ENCODE peak calls at places on chromosomes 5 and 9, in eight cellular contexts. Q is adrenal gland; O is fibroblast of lung; V is stomach; T is AG04450; M is brain microvascular endothelial cell; G is CD4-positive, alpha-beta memory T cell; D is sigmoid colon. E is an unnamed sample. For H3K27me3, the result is how much of the 10 kb centered on the place peaks cover.

GRCh38 chr5:62000646-62001045 is 305.4 kb upstream of the KIF2A start:
- DNase-seq in G (no peak), T (no peak), V (no peak), O (no peak), M (no peak), D (no peak), Q (no peak), E (no peak)

GRCh38 chr5:95018511-95018910 is 266.4 kb downstream of the MCTP1 start:
- DNase-seq in M (no peak), T (no peak), D (no peak), O (no peak), V (no peak), G (no peak), Q (no peak), E (no peak)

GRCh38 chr5:395156-395920 is 47.6 kb upstream of the EXOC3 start:
- DNase-seq in T (peak), M (peak), V (peak), Q (no peak), D (peak), O (peak), G (no peak), E (peak)

GRCh38 chr5:87735918-87736317 is 323.2 kb upstream of the CCNH start:
- DNase-seq in M (no peak), G (no peak), O (no peak), D (no peak), T (no peak), Q (no peak), V (no peak), E (no peak)

GRCh38 chr9:107158321-107158720 is 124.8 kb upstream of the RAD23B start:
- DNase-seq in V (no peak), M (peak), D (no peak), Q (no peak), O (peak), T (no peak), G (no peak), E (peak)

GRCh38 chr5:177390363-177391300 is 6.4 kb downstream of the SLC34A1 start:
- DNase-seq in O (peak), T (no peak), D (peak), M (peak), V (peak), G (peak), Q (peak), E (peak)

GRCh38 chr9:82570226-82570625 is 492.7 kb downstream of the RASEF start:
- DNase-seq in V (no peak), Q (no peak), O (no peak), D (no peak), M (no peak), G (no peak), T (no peak), E (no peak)

GRCh38 chr9:129276486-129277260 is 98.6 kb upstream of the IER5L start:
- DNase-seq in D (peak), G (no peak), V (no peak), M (no peak), Q (no peak), O (no peak), T (no peak), E (no peak)

GRCh38 chr5:151047814-151048425 is 27.5 kb downstream of the GPX3 start:
- DNase-seq in D (no peak), M (no peak), T (no peak), O (no peak), Q (no peak), V (no peak), G (no peak), E (no peak)

GRCh38 chr5:123785160-123786001 is 273.4 kb downstream of the CSNK1G3 start:
- DNase-seq in O (peak), T (peak), Q (no peak), M (peak), D (no peak), G (no peak), V (no peak), E (peak)

GRCh38 chr5:171336486-171337206 is 27.6 kb downstream of the TLX3 start:
- DNase-seq in M (peak), T (peak), O (peak), Q (no peak), V (peak), G (no peak), D (no peak), E (peak)

GRCh38 chr5:96567188-96567587 is 95.0 kb upstream of the CAST start:
- DNase-seq in V (no peak), G (no peak), O (peak), D (no peak), M (peak), Q (no peak), T (no peak), E (no peak)

GRCh38 chr5:36854402-36855140 is 22.0 kb upstream of the NIPBL start:
- DNase-seq in T (no peak), D (no peak), G (no peak), Q (no peak), O (no peak), M (no peak), V (no peak), E (no peak)

GRCh38 chr9:89036383-89036782 is 45.1 kb downstream of the S1PR3 start:
- DNase-seq in D (no peak), G (no peak), V (peak), Q (no peak), M (peak), T (no peak), O (no peak), E (no peak)

GRCh38 chr5:74361406-74362358 is 278.8 kb downstream of the ENC1 start:
- DNase-seq in M (no peak), G (no peak), V (no peak), O (peak), T (no peak), Q (no peak), D (no peak), E (peak)

GRCh38 chr9:132575005-132575609 is 7.3 kb upstream of the BARHL1 start:
- DNase-seq in Q (peak), G (peak), M (peak), V (peak), O (peak), T (peak), D (peak), E (peak)

GRCh38 chr5:109996246-109996645 is 306.5 kb downstream of the MAN2A1 start:
- DNase-seq in Q (no peak), G (no peak), O (peak), M (no peak), T (no peak), V (no peak), D (no peak), E (no peak)

GRCh38 chr9:122134822-122135528 is 24.6 kb downstream of the NDUFA8 start:
- DNase-seq in V (no peak), D (peak), O (no peak), G (no peak), Q (no peak), T (no peak), M (peak), E (no peak)

GRCh38 chr9:135979472-135980166 is 18.4 kb upstream of the UBAC1 start:
- DNase-seq in V (no peak), O (no peak), Q (no peak), M (no peak), T (no peak), G (no peak), D (no peak), E (no peak)

GRCh38 chr9:128361296-128361980 is 9.7 kb upstream of the URM1 start:
- DNase-seq in G (no peak), Q (no peak), V (no peak), D (no peak), M (no peak), T (no peak), O (no peak), E (no peak)

GRCh38 chr5:155049569-155050383 is 36.2 kb downstream of the KIF4B start:
- DNase-seq in Q (no peak), M (no peak), O (no peak), D (no peak), V (no peak), G (no peak), T (no peak), E (peak)

GRCh38 chr9:5858833-5859232 is 25.9 kb upstream of the ERMP1 start:
- DNase-seq in M (no peak), O (no peak), Q (no peak), D (no peak), G (no peak), V (no peak), T (no peak), E (no peak)

DNA sequence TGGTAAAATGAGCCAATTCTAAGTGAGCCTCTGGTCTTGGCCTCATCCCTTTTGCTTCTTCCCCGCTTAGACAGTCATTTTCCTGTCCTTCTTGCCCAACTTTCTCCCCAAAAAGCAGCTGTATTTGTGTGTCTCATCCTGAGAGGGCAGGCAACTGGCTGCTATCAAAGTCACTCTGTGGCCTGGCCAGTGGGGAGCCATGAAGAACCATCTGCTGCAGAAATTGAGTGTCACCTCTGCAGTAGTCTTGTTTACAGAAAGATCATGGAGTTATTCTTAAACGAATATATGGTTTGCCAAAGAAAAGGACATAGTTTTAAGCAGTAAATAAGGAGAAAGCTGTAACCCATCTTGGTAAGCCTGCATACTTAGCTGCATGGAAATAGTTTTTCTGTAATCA is 233.6 kb upstream of the ELAVL2 start:
- DNase-seq in T (no peak), M (no peak), Q (no peak), O (no peak), D (no peak), V (no peak), G (no peak), E (no peak)
- H3K27ac ChIP-seq in T (no peak), M (no peak), Q (no peak), O (no peak), D (no peak), V (no peak), G (no peak), E (no peak)

GRCh38 chr9:36925033-36925432 is 109.0 kb downstream of the PAX5 start:
- DNase-seq in V (no peak), G (no peak), O (peak), Q (no peak), M (no peak), D (peak), T (no peak), E (no peak)
- H3K27me3 ChIP-seq in V (under half), G (under half), O (under half), Q (under half), M (under half), D (under half), T (under half), E (under half)

GRCh38 chr9:20557286-20557685 is 65.0 kb downstream of the MLLT3 start:
- DNase-seq in V (no peak), Q (no peak), G (no peak), M (no peak), T (no peak), D (no peak), O (no peak), E (no peak)
- H3K27ac ChIP-seq in V (no peak), Q (no peak), G (no peak), M (no peak), T (no peak), D (peak), O (no peak), E (no peak)

DNA sequence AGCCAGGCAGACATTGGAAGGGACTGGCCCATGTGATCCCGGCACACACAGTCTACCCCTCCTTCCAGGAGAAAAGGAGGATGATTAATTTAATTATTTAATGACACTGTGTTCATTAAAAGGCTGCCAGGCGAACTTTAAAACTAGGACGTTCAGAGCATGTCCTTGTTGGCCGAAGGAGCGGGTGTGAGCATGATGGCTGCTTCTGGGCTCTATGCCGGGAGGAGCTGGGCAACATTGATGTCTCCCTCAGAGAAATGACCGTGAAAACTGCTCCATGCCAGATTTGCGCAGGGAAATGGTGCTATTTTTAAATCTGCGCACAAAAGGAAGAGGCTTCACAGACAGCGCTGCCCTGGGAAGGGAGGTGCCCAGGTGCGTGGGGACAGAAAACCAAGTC is 284.9 kb upstream of the IRX4 start:
- DNase-seq in D (no peak), G (no peak), V (no peak), O (no peak), Q (no peak), M (no peak), T (no peak), E (no peak)
- H3K27me3 ChIP-seq in D (under half), G (under half), V (half or more), O (under half), Q (under half), M (under half), T (under half), E (under half)

DNA sequence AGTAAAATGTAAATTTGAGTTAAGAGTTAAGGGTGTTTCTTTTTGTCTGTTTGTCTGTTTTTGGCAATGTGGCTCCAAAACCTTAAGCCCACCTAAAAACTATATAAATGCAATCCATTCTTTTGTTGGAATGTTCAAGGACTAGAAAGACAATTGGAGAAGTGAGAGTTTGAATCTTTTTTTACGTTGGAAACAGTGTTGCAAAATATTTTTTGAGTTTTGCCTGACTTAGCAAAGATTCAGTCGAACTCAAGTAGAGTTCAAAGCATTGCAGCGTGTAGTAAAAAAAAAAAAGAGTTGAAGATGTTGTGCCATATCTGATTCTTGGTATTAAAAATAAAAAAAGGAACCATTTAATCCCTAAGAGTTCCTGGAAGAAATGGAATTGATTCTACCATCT is 915 bp downstream of the SYK start:
- DNase-seq in M (no peak), D (no peak), G (no peak), T (no peak), O (no peak), V (no peak), Q (no peak), E (no peak)
- H3K27ac ChIP-seq in M (no peak), D (peak), G (no peak), T (no peak), O (no peak), V (peak), Q (no peak), E (no peak)